ENCODE peak calls at places on chromosome 19, in four cellular contexts. S is neural crest cell; Q is fibroblast of mammary gland; G is activated CD4-positive, alpha-beta T cell treated with anti-CD3 and anti-CD28 coated beads, Interleukin-2, amount 50 U/mL, for 1 hour. K is an unnamed sample.

GRCh38 chr19:11798391-11799296 is at the start of gene ZNF491:
- DNase-seq in Q (peak), S (peak), G (peak), K (peak)

GRCh38 chr19:45419895-45420294 is 3.8 kb downstream of the ERCC1 start:
- DNase-seq in Q (no peak), G (no peak), S (no peak), K (no peak)

GRCh38 chr19:47377208-47377701 is 28.1 kb downstream of the DHX34 start:
- DNase-seq in G (no peak), Q (no peak), S (no peak), K (no peak)

GRCh38 chr19:45597425-45598111 is 4.4 kb downstream of the GPR4 start:
- DNase-seq in S (no peak), G (no peak), Q (no peak), K (no peak)

GRCh38 chr19:47112166-47112663 is 1.4 kb downstream of the ZC3H4 start:
- DNase-seq in G (peak), S (peak), Q (peak), K (peak)

GRCh38 chr19:42284641-42285341 is 15.7 kb downstream of the CIC start:
- DNase-seq in S (no peak), G (no peak), Q (no peak), K (no peak)

GRCh38 chr19:35436477-35437141 is 11.4 kb upstream of the FFAR2 start:
- DNase-seq in Q (peak), G (no peak), S (no peak), K (no peak)

GRCh38 chr19:44499559-44499958 is 763 bp downstream of the ZNF180 start:
- DNase-seq in S (no peak), G (no peak), Q (no peak), K (no peak)

GRCh38 chr19:40588110-40588854 is 11.6 kb downstream of the SHKBP1 start:
- DNase-seq in G (no peak), Q (peak), S (no peak), K (no peak)

GRCh38 chr19:49421039-49421877 is 2.0 kb downstream of the PTH2 start:
- DNase-seq in G (no peak), Q (peak), S (peak), K (peak)

GRCh38 chr19:6066661-6067646 is 43.3 kb downstream of the RFX2 start:
- DNase-seq in Q (peak), S (peak), G (peak), K (no peak)

GRCh38 chr19:48987323-48987722 is 5.8 kb downstream of the GYS1 start:
- DNase-seq in Q (no peak), G (no peak), S (no peak), K (no peak)

GRCh38 chr19:57558525-57558924 is 1.1 kb downstream of the ZNF550 start:
- DNase-seq in S (no peak), G (no peak), Q (peak), K (no peak)

GRCh38 chr19:35216026-35216832 is 12.3 kb downstream of the FAM187B start:
- DNase-seq in Q (peak), S (no peak), G (no peak), K (no peak)

GRCh38 chr19:39473443-39473960 is 7.1 kb upstream of the TIMM50 start:
- DNase-seq in S (no peak), Q (no peak), G (no peak), K (no peak)

GRCh38 chr19:23052349-23052748 is 49.4 kb upstream of the ZNF728 start:
- DNase-seq in S (no peak), G (no peak), Q (no peak), K (no peak)

GRCh38 chr19:31140717-31141116 is 208.5 kb downstream of the TSHZ3 start:
- DNase-seq in Q (peak), G (no peak), S (no peak), K (no peak)

GRCh38 chr19:58544591-58545285 is 874 bp downstream of the TRIM28 start:
- DNase-seq in G (peak), Q (peak), S (peak), K (peak)